ENCODE peak calls at places on chromosomes 4 and X, in nine cellular contexts. V is heart left ventricle; Y is psoas muscle; C is A673; J is IMR-90; X is endodermal cell; K is CD4-positive, CD25-positive, alpha-beta regulatory T cell; P is aorta; M is sigmoid colon. L is an unnamed sample.

GRCh38 chrX:101229155-101229554 is 9.6 kb downstream of the DRP2 start:
- DNase-seq in V (no peak), Y (no peak), C (no peak), J (peak; percentile 82), X (no peak), K (no peak), P (no peak), M (no peak), L (no peak)

GRCh38 chr4:22552802-22553201 is 36.9 kb upstream of the ADGRA3 start:
- DNase-seq in V (no peak), Y (no peak), C (no peak), J (no peak), X (no peak), K (no peak), P (no peak), M (no peak), L (no peak)

GRCh38 chr4:90540536-90540935 is 413.3 kb downstream of the CCSER1 start:
- DNase-seq in V (no peak), Y (no peak), C (no peak), J (no peak), X (no peak), K (no peak), P (no peak), M (no peak), L (no peak)

GRCh38 chr4:91243132-91243531 is 1060.6 kb upstream of the GRID2 start:
- DNase-seq in V (peak; percentile 84), Y (no peak), C (no peak), J (no peak), X (no peak), K (no peak), P (peak; percentile 40), M (no peak), L (no peak)

GRCh38 chrX:96435636-96436035 is 249.0 kb upstream of the DIAPH2 start:
- DNase-seq in V (no peak), Y (no peak), C (no peak), J (peak; percentile 13), X (no peak), K (no peak), P (no peak), M (no peak), L (no peak)

GRCh38 chr4:23728393-23728792 is 161.5 kb downstream of the PPARGC1A start:
- DNase-seq in V (no peak), Y (no peak), C (no peak), J (peak; percentile 89), X (no peak), K (no peak), P (no peak), M (no peak), L (no peak)

GRCh38 chrX:130741584-130741983 is 161.4 kb downstream of the ENOX2 start:
- DNase-seq in V (no peak), Y (no peak), C (no peak), J (no peak), X (no peak), K (no peak), P (no peak), M (no peak), L (no peak)

GRCh38 chrX:274904-275475 is 6.2 kb upstream of the PLCXD1 start:
- DNase-seq in V (peak; percentile 65), Y (no peak), C (peak; percentile 64), J (no peak), X (peak; percentile 87), K (no peak), P (peak; percentile 58), M (no peak), L (no peak)

GRCh38 chr4:93791570-93792195 is 36.9 kb upstream of the ATOH1 start:
- DNase-seq in V (no peak), Y (peak; percentile 17), C (peak; percentile 60), J (peak; percentile 48), X (peak; percentile 82), K (peak; percentile 32), P (no peak), M (no peak), L (peak; percentile 3)

GRCh38 chrX:1507511-1508463 is 29.2 kb downstream of the P2RY8 start:
- DNase-seq in V (no peak), Y (no peak), C (no peak), J (no peak), X (no peak), K (peak; percentile 43), P (no peak), M (peak; percentile 32), L (no peak)

GRCh38 chrX:1502241-1502640 is 34.7 kb downstream of the P2RY8 start:
- DNase-seq in V (no peak), Y (no peak), C (no peak), J (no peak), X (no peak), K (no peak), P (no peak), M (no peak), L (no peak)

GRCh38 chrX:1500701-1501624 is 36.0 kb downstream of the P2RY8 start:
- DNase-seq in V (no peak), Y (no peak), C (no peak), J (no peak), X (no peak), K (peak; percentile 82), P (no peak), M (no peak), L (peak; percentile 94)

GRCh38 chrX:1506916-1507315 is 30.1 kb downstream of the P2RY8 start:
- DNase-seq in V (no peak), Y (no peak), C (no peak), J (no peak), X (no peak), K (no peak), P (no peak), M (no peak), L (no peak)

DNA sequence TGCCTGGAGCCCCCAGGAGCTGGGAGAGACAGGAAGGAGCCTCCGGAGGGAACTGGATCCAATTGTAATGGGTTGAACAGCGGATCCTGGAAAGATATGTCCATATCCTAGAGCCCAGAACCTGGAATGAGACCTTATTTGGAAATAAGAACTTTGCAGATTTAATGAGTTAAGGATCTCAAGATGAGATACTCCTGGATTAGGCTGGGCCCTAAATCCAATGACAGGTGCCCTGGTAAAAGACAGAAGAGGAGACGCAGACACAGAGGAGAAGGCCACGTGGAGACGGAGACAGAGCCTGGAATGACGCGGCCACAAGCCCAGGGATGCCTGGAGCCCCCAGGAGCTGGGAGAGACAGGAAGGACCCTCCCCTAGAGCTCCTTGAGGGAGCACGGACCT is 34.1 kb downstream of the P2RY8 start:
- DNase-seq in V (no peak), Y (no peak), C (no peak), J (no peak), X (no peak), K (no peak), P (no peak), M (no peak), L (no peak)
- H3K4me3 ChIP-seq in V (no peak overlapping the region), Y (no peak overlapping the region), C (no peak overlapping the region), J (no peak overlapping the region), X (no peak overlapping the region), K (no peak overlapping the region), P (no peak overlapping the region), M (no peak overlapping the region), L (no peak overlapping the region)

DNA sequence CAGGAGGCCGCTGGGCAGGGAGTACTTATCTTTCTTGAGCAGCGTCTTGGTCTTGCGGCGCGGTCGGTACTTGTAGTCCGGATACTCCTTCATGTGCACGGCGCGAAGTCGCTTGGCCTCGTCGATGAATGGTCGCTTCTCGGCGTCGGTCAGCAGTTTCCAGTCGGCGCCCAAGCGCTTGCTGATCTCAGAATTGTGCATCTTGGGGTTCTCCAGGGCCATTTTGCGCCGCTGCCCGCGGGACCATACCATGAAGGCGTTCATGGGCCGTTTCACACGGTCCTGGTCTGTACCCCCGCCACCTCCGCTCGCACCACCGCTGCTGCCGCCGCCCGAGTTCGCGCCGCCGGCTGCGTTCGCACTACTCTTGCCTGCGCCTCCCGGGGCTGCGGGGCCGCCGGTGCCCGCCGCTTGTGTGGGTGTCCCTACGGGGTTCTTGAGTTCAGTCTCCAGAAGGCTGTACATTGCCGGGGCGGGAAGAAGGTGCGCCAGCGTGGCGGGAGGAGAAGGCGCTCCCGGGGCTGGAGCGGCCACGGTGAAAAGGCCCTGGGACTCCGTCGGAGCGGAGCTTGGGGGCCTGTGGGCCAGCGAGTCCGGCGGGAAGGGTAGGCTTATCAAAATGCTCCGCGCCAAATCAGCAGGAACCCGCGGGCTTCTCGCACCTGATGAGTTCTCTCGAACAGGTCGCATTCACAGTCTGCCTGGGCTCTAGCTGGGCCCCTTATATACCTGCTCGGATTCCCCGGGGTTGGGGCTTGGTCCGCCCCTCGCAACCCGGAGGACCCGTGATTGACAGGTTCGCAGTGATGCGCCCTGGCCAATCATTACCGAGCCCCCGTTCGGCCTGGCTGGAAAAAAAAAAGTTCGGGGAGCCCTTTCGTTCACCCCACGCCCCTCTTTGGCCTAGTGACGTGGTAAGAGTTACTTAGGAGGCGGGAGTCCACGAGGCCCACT is at the start of gene SOX3:
- DNase-seq in V (no peak), Y (no peak), C (no peak), J (no peak), X (peak; percentile 85), K (no peak), P (no peak), M (no peak), L (no peak)
- H3K4me3 ChIP-seq in V (no peak within 1 kb of the TSS), Y (peak within 1 kb of the TSS; percentile 52), C (peak within 1 kb of the TSS; percentile 33), J (peak within 1 kb of the TSS; percentile 33), X (peak within 1 kb of the TSS; percentile 45), K (no peak within 1 kb of the TSS), P (no peak within 1 kb of the TSS), M (no peak within 1 kb of the TSS), L (no peak within 1 kb of the TSS)

DNA sequence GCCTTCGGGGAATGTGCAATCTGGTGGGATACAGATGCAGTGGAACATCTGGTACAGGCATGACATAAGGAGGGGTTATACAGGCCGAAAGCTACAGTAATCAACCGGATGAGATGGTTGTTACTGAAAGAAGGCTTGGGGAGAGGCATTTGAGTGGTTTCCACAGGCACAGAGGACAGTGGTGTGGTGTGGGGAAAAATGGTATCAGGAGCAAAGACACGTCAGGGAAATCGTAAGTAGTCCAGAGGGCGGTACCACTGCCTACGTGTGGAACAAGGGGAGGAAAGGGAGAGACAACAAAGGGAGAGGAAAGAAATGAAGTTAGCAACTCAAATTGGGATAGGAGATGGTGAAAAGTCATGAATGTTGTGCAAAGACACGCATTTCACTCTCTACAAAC is 3.0 kb downstream of the PDLIM3 start:
- DNase-seq in V (no peak), Y (no peak), C (no peak), J (no peak), X (no peak), K (no peak), P (peak; percentile 66), M (no peak), L (no peak)
- H3K4me3 ChIP-seq in V (peak overlapping the region; percentile 80), Y (peak overlapping the region; percentile 90), C (no peak overlapping the region), J (no peak overlapping the region), X (peak overlapping the region; percentile 86), K (no peak overlapping the region), P (peak overlapping the region; percentile 94), M (peak overlapping the region; percentile 16), L (no peak overlapping the region)

DNA sequence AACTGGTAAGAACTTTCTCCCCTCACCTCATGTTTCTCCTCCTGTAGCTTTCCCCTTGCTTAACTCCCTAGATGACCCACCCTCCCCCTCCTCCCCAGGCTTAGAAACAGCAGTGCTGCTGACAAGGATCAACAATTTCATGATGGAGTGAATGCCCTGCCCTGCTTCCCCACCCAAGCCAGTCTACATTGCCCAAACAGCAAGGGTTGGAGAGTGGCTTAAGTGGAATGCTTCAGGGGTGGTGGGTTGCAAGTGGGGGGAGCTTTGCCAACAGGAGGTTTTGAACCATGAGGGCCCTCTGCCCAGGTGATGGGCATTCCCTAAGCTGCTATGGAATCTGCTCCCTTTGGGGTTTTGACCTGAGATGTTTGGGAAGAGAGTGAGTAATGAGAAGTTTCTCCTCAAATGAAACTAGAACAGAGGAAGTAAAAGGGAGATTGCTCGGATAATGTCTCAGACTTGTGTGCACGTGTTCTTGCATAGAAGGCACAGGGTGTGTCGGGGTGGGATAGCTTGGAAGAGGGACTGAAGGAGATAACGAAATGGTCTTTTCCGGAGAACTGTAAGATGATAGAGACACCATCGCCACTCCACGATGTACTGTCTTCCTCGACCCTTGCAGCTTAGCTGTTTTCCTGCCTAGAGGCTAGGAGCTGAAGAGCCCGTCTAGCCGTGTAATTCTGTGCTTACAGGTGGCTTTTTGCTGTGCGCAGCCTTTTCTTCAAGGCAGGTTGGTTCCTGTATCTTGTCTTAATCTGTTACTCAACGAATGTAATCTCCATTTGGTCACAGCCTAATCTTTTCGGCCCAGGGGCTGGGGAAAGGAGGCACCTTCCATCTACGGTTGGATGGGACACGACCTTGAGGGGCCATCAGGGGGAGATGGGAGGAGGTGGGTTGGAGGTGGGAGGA is 10.1 kb downstream of the GDPD2 start:
- DNase-seq in V (no peak), Y (no peak), C (no peak), J (no peak), X (no peak), K (no peak), P (no peak), M (no peak), L (no peak)
- H3K4me3 ChIP-seq in V (peak overlapping the region; percentile 68), Y (peak overlapping the region; percentile 76), C (peak overlapping the region; percentile 64), J (peak overlapping the region; percentile 91), X (peak overlapping the region; percentile 87), K (peak overlapping the region; percentile 37), P (no peak overlapping the region), M (peak overlapping the region; percentile 53), L (peak overlapping the region; percentile 78)